ENCODE peak calls at places on chromosomes 13 and 19, in six cellular contexts. One of them, this sample, is unnamed.

GRCh38 chr19:50431343-50432220 is 1.1 kb upstream of the MYBPC2 start:
- DNase-seq in H9: peak; percentile 90
- DNase-seq in NCI-H2081: peak; percentile 67
- DNase-seq in fibroblast of the aortic adventitia: peak; percentile 67
- DNase-seq in ELF-1: peak; percentile 96
- DNase-seq in hypothalamus: peak; percentile 80
- DNase-seq in this sample: peak; percentile 97

GRCh38 chr13:46817838-46818476 is 21.0 kb upstream of the ESD start:
- DNase-seq in hypothalamus: no peak
- DNase-seq in ELF-1: no peak
- DNase-seq in H9: no peak
- DNase-seq in NCI-H2081: no peak
- DNase-seq in fibroblast of the aortic adventitia: no peak
- DNase-seq in this sample: no peak

GRCh38 chr13:33032037-33032625 is 15.9 kb downstream of the KL start:
- DNase-seq in NCI-H2081: no peak
- DNase-seq in ELF-1: no peak
- DNase-seq in fibroblast of the aortic adventitia: no peak
- DNase-seq in hypothalamus: no peak
- DNase-seq in H9: no peak
- DNase-seq in this sample: no peak

GRCh38 chr19:22623841-22624221 is 10.3 kb upstream of the ZNF492 start:
- DNase-seq in H9: no peak
- DNase-seq in NCI-H2081: no peak
- DNase-seq in hypothalamus: no peak
- DNase-seq in ELF-1: no peak
- DNase-seq in fibroblast of the aortic adventitia: no peak
- DNase-seq in this sample: no peak

GRCh38 chr13:34926513-34926912 is 15.6 kb upstream of the NBEA start:
- DNase-seq in hypothalamus: no peak
- DNase-seq in fibroblast of the aortic adventitia: peak; percentile 47
- DNase-seq in H9: no peak
- DNase-seq in ELF-1: no peak
- DNase-seq in NCI-H2081: no peak
- DNase-seq in this sample: no peak

GRCh38 chr19:30168760-30169159 is 203.4 kb upstream of the ZNF536 start:
- DNase-seq in hypothalamus: no peak
- DNase-seq in ELF-1: no peak
- DNase-seq in H9: no peak
- DNase-seq in fibroblast of the aortic adventitia: no peak
- DNase-seq in NCI-H2081: no peak
- DNase-seq in this sample: no peak

GRCh38 chr13:63288576-63288975 is 1872.9 kb upstream of the PCDH20 start:
- DNase-seq in NCI-H2081: no peak
- DNase-seq in hypothalamus: no peak
- DNase-seq in ELF-1: no peak
- DNase-seq in fibroblast of the aortic adventitia: peak; percentile 0
- DNase-seq in H9: no peak
- DNase-seq in this sample: no peak

GRCh38 chr13:51420681-51421476 is 32.0 kb downstream of the INTS6 start:
- DNase-seq in H9: no peak
- DNase-seq in fibroblast of the aortic adventitia: no peak
- DNase-seq in ELF-1: peak; percentile 40
- DNase-seq in hypothalamus: no peak
- DNase-seq in NCI-H2081: no peak
- DNase-seq in this sample: no peak

GRCh38 chr13:65188691-65189090 is 2041.4 kb downstream of the PCDH9 start:
- DNase-seq in fibroblast of the aortic adventitia: no peak
- DNase-seq in H9: no peak
- DNase-seq in NCI-H2081: no peak
- DNase-seq in ELF-1: no peak
- DNase-seq in hypothalamus: no peak
- DNase-seq in this sample: no peak

GRCh38 chr19:8577247-8577646 is at the start of gene MYO1F:
- DNase-seq in fibroblast of the aortic adventitia: no peak
- DNase-seq in H9: no peak
- DNase-seq in hypothalamus: no peak
- DNase-seq in ELF-1: no peak
- DNase-seq in NCI-H2081: no peak
- DNase-seq in this sample: no peak

GRCh38 chr19:55697069-55697440 is 22.0 kb downstream of the EPN1 start:
- DNase-seq in H9: no peak
- DNase-seq in fibroblast of the aortic adventitia: no peak
- DNase-seq in NCI-H2081: no peak
- DNase-seq in hypothalamus: no peak
- DNase-seq in ELF-1: no peak
- DNase-seq in this sample: peak; percentile 18

GRCh38 chr19:13129384-13129783 is 11.3 kb downstream of the NACC1 start:
- DNase-seq in fibroblast of the aortic adventitia: no peak
- DNase-seq in hypothalamus: no peak
- DNase-seq in ELF-1: no peak
- DNase-seq in H9: no peak
- DNase-seq in NCI-H2081: no peak
- DNase-seq in this sample: peak; percentile 36

GRCh38 chr19:47723573-47723923 is 10.3 kb downstream of the EHD2 start:
- DNase-seq in H9: no peak
- DNase-seq in fibroblast of the aortic adventitia: peak; percentile 92
- DNase-seq in NCI-H2081: no peak
- DNase-seq in ELF-1: no peak
- DNase-seq in hypothalamus: no peak
- DNase-seq in this sample: no peak

GRCh38 chr19:6556480-6556879 is 25.7 kb downstream of the TNFSF9 start:
- DNase-seq in fibroblast of the aortic adventitia: peak; percentile 66
- DNase-seq in hypothalamus: no peak
- DNase-seq in NCI-H2081: no peak
- DNase-seq in ELF-1: no peak
- DNase-seq in H9: no peak
- DNase-seq in this sample: no peak

GRCh38 chr13:48562296-48563066 is 29.6 kb upstream of the RCBTB2 start:
- DNase-seq in hypothalamus: no peak
- DNase-seq in H9: no peak
- DNase-seq in ELF-1: no peak
- DNase-seq in NCI-H2081: no peak
- DNase-seq in fibroblast of the aortic adventitia: no peak
- DNase-seq in this sample: no peak

GRCh38 chr13:97582170-97582569 is 148.2 kb downstream of the RAP2A start:
- DNase-seq in fibroblast of the aortic adventitia: no peak
- DNase-seq in ELF-1: no peak
- DNase-seq in NCI-H2081: no peak
- DNase-seq in H9: no peak
- DNase-seq in hypothalamus: no peak
- DNase-seq in this sample: no peak

GRCh38 chr19:15466851-15467733 is 2.7 kb upstream of the RASAL3 start:
- DNase-seq in ELF-1: no peak
- DNase-seq in NCI-H2081: no peak
- DNase-seq in fibroblast of the aortic adventitia: peak; percentile 72
- DNase-seq in H9: no peak
- DNase-seq in hypothalamus: no peak
- DNase-seq in this sample: no peak

GRCh38 chr19:2329528-2329927 is 1.0 kb downstream of the SPPL2B start:
- DNase-seq in NCI-H2081: no peak
- DNase-seq in ELF-1: peak; percentile 56
- DNase-seq in H9: no peak
- DNase-seq in hypothalamus: no peak
- DNase-seq in fibroblast of the aortic adventitia: no peak
- DNase-seq in this sample: no peak

GRCh38 chr13:108797354-108797753 is 167.9 kb downstream of the MYO16 start:
- DNase-seq in hypothalamus: no peak
- DNase-seq in ELF-1: no peak
- DNase-seq in NCI-H2081: no peak
- DNase-seq in H9: no peak
- DNase-seq in fibroblast of the aortic adventitia: no peak
- DNase-seq in this sample: no peak

GRCh38 chr19:44608391-44608821 is 5.0 kb upstream of the IGSF23 start:
- DNase-seq in hypothalamus: no peak
- DNase-seq in NCI-H2081: peak; percentile 70
- DNase-seq in fibroblast of the aortic adventitia: peak; percentile 18
- DNase-seq in ELF-1: no peak
- DNase-seq in H9: no peak
- DNase-seq in this sample: no peak

GRCh38 chr13:38180100-38180499 is 169.6 kb upstream of the UFM1 start:
- DNase-seq in H9: no peak
- DNase-seq in hypothalamus: no peak
- DNase-seq in fibroblast of the aortic adventitia: peak; percentile 81
- DNase-seq in NCI-H2081: no peak
- DNase-seq in ELF-1: no peak
- DNase-seq in this sample: no peak

GRCh38 chr13:85283408-85283807 is 515.8 kb downstream of the SLITRK6 start:
- DNase-seq in fibroblast of the aortic adventitia: peak; percentile 38
- DNase-seq in hypothalamus: no peak
- DNase-seq in ELF-1: no peak
- DNase-seq in NCI-H2081: no peak
- DNase-seq in H9: no peak
- DNase-seq in this sample: no peak

This sample was measured in endodermal cell.